ENCODE peak calls at places on chromosomes 12 and 14, in five cellular contexts. N, Z, A, P and W are unnamed samples.

GRCh38 chr14:105889666-105890473 is 363.5 kb downstream of the TMEM121 start:
- DNase-seq in N (no peak), Z (no peak), A (no peak), P (peak; percentile 13), W (no peak)

GRCh38 chr14:27427796-27428195 is 830.0 kb upstream of the NOVA1 start:
- DNase-seq in N (no peak), Z (peak; percentile 23), A (no peak), P (no peak), W (no peak)

GRCh38 chr12:115762934-115763333 is 514.6 kb downstream of the MED13L start:
- DNase-seq in N (no peak), Z (no peak), A (no peak), P (no peak), W (no peak)

GRCh38 chr14:30560581-30560980 is 1.6 kb downstream of the G2E3 start:
- DNase-seq in N (no peak), Z (no peak), A (no peak), P (no peak), W (no peak)

GRCh38 chr14:73311710-73312035 is 74.4 kb downstream of the PAPLN start:
- DNase-seq in N (no peak), Z (no peak), A (no peak), P (no peak), W (no peak)

GRCh38 chr12:41188058-41188840 is at the start of gene PDZRN4:
- DNase-seq in N (no peak), Z (peak; percentile 12), A (peak; percentile 31), P (peak; percentile 17), W (no peak)

GRCh38 chr12:11040162-11040561 is 9.0 kb upstream of the TAS2R31 start:
- DNase-seq in N (no peak), Z (no peak), A (no peak), P (no peak), W (no peak)

GRCh38 chr14:87971010-87971409 is 22.0 kb downstream of the GALC start:
- DNase-seq in N (no peak), Z (no peak), A (no peak), P (no peak), W (no peak)

GRCh38 chr12:48970702-48971334 is 717 bp downstream of the WNT10B start:
- DNase-seq in N (no peak), Z (no peak), A (no peak), P (no peak), W (no peak)

GRCh38 chr12:113844495-113845175 is 121.5 kb downstream of the RBM19 start:
- DNase-seq in N (no peak), Z (no peak), A (no peak), P (no peak), W (peak; percentile 8)

GRCh38 chr14:36254020-36254614 is 66.3 kb downstream of the MBIP start:
- DNase-seq in N (no peak), Z (no peak), A (no peak), P (no peak), W (peak; percentile 5)
- TF ChIP-seq CTCF in N (no peak), Z (no peak), A (no peak), P (no peak), W (no peak)

GRCh38 chr12:120367252-120367923 is 1.6 kb downstream of the MSI1 start:
- DNase-seq in N (no peak), Z (no peak), A (peak; percentile 79), P (no peak), W (no peak)
- TF ChIP-seq CTCF in N (peak; percentile 32), Z (peak; percentile 51), A (peak; percentile 81), P (peak; percentile 21), W (peak; percentile 73)

DNA sequence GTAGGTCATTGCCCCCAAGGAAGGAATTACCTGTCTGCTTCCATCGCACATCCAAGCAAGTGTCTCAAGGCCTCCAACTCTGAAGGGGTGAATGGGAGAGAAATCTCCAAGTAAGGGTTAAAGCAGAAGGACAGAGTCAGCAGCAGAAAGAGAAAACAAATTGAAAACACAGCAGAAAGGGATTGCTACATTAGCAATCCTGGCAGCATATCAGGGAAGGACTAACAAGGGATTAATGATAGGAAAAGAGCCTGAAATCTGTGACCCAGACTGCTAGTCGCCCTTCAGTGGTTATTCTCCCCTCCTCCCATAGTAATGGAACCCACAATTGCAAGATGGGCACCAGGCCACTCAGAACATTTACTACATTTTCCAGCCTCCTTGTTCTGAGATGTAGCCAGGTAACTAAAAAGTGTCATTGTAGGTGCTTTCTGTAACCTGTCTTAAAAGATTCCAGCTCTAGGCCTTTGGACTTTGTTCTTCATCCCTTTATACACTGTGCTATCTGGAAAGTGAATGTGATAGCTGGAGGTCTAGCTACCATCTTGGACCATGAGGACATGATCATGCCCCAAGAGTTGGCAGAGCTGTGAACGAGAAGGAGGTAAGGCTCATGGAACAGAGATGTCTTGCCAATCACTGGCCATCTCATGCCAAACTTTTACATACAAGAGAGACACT is 36.0 kb downstream of the MAP3K9 start:
- DNase-seq in N (no peak), Z (no peak), A (no peak), P (no peak), W (no peak)
- TF ChIP-seq CTCF in N (no peak), Z (no peak), A (no peak), P (no peak), W (no peak)

GRCh38 chr14:39419272-39419671 is 13.0 kb downstream of the FBXO33 start:
- DNase-seq in N (no peak), Z (no peak), A (no peak), P (no peak), W (no peak)
- TF ChIP-seq CTCF in N (no peak), Z (no peak), A (no peak), P (no peak), W (no peak)

GRCh38 chr12:132600048-132601032 is 10.0 kb downstream of the LRCOL1 start:
- DNase-seq in N (peak; percentile 60), Z (peak; percentile 67), A (peak; percentile 82), P (peak; percentile 81), W (peak; percentile 55)
- TF ChIP-seq CTCF in N (peak; percentile 42), Z (peak; percentile 87), A (peak; percentile 90), P (peak; percentile 85), W (peak; percentile 92)

DNA sequence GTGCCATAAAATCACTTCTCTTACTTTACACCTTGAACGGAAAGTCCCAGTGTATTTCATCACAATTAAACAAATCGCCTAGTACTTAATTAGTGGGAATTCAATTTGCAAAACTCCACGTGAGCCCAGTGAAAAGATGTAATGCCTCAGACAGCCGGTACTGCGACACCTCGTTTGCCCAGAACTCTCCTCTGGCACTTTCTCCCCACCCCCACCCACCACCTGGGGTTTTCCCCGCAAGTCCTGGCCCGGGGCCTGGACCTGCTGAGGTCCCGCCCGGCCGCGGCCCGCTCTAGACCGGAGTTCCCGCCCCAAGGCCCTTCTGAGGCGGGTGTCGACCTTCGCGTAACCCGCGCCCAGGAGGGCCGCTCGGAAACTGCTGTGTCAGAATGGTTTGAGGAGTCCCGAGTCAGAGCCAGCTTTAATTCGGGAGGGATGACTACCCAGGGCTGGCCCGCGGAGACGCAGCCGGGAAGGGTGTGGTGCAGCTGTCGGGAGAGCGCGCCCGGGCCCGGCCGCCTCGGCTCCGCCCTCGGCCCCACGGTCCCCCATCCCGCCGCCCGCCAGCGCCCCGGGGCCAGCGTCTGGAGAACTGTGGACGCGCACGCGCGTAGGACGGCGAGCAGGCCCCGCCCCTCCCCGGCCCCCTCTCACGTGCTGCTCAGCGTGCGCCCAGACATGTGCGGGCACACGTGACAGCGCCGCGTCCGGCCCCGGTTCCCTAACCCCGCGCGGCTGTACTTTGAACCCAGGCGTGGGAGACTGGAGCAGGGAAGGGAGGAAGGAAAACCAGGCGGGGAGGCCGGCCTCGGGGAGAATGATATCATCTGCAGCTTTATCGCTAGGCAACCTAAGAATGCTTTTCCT is 10.8 kb downstream of the BHLHE41 start:
- DNase-seq in N (peak; percentile 96), Z (peak; percentile 95), A (peak; percentile 88), P (peak; percentile 96), W (peak; percentile 84)
- TF ChIP-seq CTCF in N (peak; percentile 47), Z (peak; percentile 28), A (peak; percentile 30), P (no peak), W (peak; percentile 49)

DNA sequence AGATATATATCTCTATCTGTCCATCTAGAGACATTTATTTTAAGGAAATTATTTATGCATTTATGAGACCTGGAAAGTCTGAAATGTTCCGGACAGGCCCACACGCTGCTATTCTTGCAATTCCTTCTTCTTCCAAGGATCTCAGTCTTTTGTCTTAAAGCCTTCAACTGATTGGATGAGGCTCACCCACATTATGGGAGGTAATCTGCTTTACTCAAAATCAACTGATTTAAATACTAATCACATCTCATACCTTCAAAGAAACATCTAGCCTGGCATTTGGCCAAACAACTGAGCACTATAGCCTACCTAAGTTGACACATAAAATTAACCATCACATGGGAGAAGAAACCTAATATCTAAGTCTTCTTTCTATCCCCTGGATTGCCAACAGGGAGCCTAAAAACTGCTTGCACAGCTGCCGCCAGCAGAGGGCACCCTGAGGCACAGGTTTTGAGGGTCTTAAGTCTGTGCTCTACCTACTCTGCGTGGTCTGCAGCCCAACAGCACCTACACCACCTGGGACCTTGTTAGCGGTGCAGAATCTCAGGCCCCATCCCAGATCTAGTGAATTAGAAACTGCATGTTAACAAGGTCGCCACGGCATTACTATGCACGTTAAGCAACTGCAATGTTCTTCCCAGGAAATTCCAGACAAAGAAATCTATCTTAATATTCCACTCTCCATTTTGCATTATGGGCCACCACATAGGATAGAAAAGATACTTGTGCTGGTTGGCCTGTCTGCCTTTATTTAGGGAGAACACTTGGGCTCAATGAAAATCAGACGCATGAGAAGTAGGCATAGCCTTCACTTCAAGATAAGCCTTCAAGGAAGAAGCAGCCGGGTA is 249.7 kb downstream of the FOXG1 start:
- DNase-seq in N (no peak), Z (peak; percentile 60), A (peak; percentile 78), P (peak; percentile 39), W (peak; percentile 1)
- TF ChIP-seq CTCF in N (no peak), Z (peak; percentile 69), A (peak; percentile 82), P (peak; percentile 76), W (peak; percentile 95)

DNA sequence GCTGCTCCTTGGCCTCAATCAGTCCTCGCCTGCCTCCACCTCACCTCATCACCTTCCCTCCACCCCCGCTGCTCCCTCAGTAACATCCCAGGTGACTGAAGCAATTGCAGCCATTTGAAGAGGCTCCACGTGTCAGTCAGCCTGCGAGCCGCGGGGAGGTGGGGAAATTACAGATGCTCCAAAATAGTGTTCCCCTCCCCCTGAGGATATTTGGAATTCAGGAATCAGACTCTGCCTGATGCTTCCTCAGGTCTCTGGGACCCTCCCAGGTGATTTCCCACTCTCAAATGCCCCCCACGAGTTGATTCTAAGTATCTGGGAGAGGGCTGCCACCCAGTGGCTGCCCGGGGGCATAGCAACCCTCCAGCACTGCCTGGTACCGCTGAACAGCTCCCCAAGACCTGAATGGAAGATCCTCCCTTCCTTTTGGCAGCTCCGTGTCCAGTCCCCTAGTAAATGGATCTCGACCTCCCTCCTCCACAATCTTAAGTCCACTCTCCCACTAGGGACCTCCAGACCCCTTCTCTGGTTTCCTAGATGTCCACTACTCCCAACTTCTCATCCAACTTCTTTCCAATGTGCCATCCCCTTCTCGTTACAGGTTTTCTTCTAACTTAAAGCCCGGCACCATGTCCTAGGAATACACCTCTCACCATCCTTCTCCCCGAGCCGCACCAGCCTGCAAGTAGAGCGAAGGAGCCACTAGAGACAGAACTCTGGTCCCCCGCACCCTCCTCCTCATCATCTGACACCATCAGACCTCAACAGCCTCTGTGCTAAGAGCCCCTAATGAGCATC is 1.4 kb upstream of the ASIC1 start:
- DNase-seq in N (peak; percentile 46), Z (peak; percentile 59), A (peak; percentile 68), P (no peak), W (no peak)
- TF ChIP-seq CTCF in N (peak; percentile 91), Z (peak; percentile 96), A (peak; percentile 90), P (peak; percentile 97), W (peak; percentile 99)

DNA sequence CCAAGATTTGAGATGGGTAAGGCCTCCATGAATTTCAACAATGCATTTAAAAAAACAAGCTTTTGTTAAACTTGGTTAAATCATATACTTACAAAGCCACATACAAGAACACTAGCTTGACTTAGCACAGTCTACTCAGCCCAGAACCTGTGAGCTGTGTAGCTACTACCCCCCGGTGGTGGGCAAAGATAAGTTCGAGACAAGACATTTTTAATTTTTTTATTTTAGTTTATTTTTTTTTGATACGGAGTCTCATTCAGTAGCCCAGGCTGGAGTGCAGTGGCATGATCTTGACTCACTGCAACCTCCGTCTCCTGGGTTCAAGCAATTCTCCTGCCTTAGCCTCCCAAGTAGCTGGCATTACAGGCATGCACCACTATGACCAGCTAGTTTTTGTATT is 3.7 kb upstream of the NECAP1 start:
- DNase-seq in N (no peak), Z (peak; percentile 84), A (peak; percentile 64), P (no peak), W (peak; percentile 63)
- TF ChIP-seq CTCF in N (no peak), Z (peak; percentile 49), A (peak; percentile 42), P (peak; percentile 42), W (peak; percentile 73)